ENCODE peak calls at places on chromosome 17, in seven cellular contexts. One of them, this sample, is unnamed.

GRCh38 chr17:57640079-57640478 is 105.0 kb downstream of the CCDC182 start:
- DNase-seq in stimulated activated CD4-positive, alpha-beta T cell treated with anti-CD3 and anti-CD28 coated beads, Interleukin-2, amount 100 ng/mL, for 4 hours: no peak
- DNase-seq in activated T-cell treated with anti-CD3 and anti-CD28 coated beads, Interleukin-2, amount 50 U/mL, for 4 hours: no peak
- DNase-seq in NCI-H1092 treated with DMSO at 0.1 percent for 48 hours: no peak
- DNase-seq in activated CD8-positive, alpha-beta memory T cell treated with anti-CD3 and anti-CD28 coated beads, Interleukin-2, amount 50 U/mL, for 48 hours: no peak
- DNase-seq in EL: no peak
- DNase-seq in HEK293T: no peak
- DNase-seq in this sample: no peak

GRCh38 chr17:83101805-83102480 is 22.5 kb downstream of the METRNL start:
- DNase-seq in activated CD8-positive, alpha-beta memory T cell treated with anti-CD3 and anti-CD28 coated beads, Interleukin-2, amount 50 U/mL, for 48 hours: no peak
- DNase-seq in EL: no peak
- DNase-seq in stimulated activated CD4-positive, alpha-beta T cell treated with anti-CD3 and anti-CD28 coated beads, Interleukin-2, amount 100 ng/mL, for 4 hours: no peak
- DNase-seq in NCI-H1092 treated with DMSO at 0.1 percent for 48 hours: no peak
- DNase-seq in activated T-cell treated with anti-CD3 and anti-CD28 coated beads, Interleukin-2, amount 50 U/mL, for 4 hours: no peak
- DNase-seq in HEK293T: no peak
- DNase-seq in this sample: peak; percentile 80

GRCh38 chr17:40347319-40348135 is 17.0 kb downstream of the GJD3 start:
- DNase-seq in activated CD8-positive, alpha-beta memory T cell treated with anti-CD3 and anti-CD28 coated beads, Interleukin-2, amount 50 U/mL, for 48 hours: no peak
- DNase-seq in stimulated activated CD4-positive, alpha-beta T cell treated with anti-CD3 and anti-CD28 coated beads, Interleukin-2, amount 100 ng/mL, for 4 hours: no peak
- DNase-seq in NCI-H1092 treated with DMSO at 0.1 percent for 48 hours: no peak
- DNase-seq in EL: no peak
- DNase-seq in activated T-cell treated with anti-CD3 and anti-CD28 coated beads, Interleukin-2, amount 50 U/mL, for 4 hours: no peak
- DNase-seq in HEK293T: no peak
- DNase-seq in this sample: no peak

GRCh38 chr17:27670791-27671590 is 40.0 kb downstream of the LGALS9 start:
- DNase-seq in activated T-cell treated with anti-CD3 and anti-CD28 coated beads, Interleukin-2, amount 50 U/mL, for 4 hours: no peak
- DNase-seq in stimulated activated CD4-positive, alpha-beta T cell treated with anti-CD3 and anti-CD28 coated beads, Interleukin-2, amount 100 ng/mL, for 4 hours: no peak
- DNase-seq in HEK293T: no peak
- DNase-seq in NCI-H1092 treated with DMSO at 0.1 percent for 48 hours: no peak
- DNase-seq in EL: no peak
- DNase-seq in activated CD8-positive, alpha-beta memory T cell treated with anti-CD3 and anti-CD28 coated beads, Interleukin-2, amount 50 U/mL, for 48 hours: no peak
- DNase-seq in this sample: no peak

GRCh38 chr17:17780941-17781590 is 55.7 kb downstream of the SREBF1 start:
- DNase-seq in HEK293T: peak; percentile 44
- DNase-seq in EL: peak; percentile 68
- DNase-seq in activated CD8-positive, alpha-beta memory T cell treated with anti-CD3 and anti-CD28 coated beads, Interleukin-2, amount 50 U/mL, for 48 hours: no peak
- DNase-seq in activated T-cell treated with anti-CD3 and anti-CD28 coated beads, Interleukin-2, amount 50 U/mL, for 4 hours: no peak
- DNase-seq in NCI-H1092 treated with DMSO at 0.1 percent for 48 hours: no peak
- DNase-seq in stimulated activated CD4-positive, alpha-beta T cell treated with anti-CD3 and anti-CD28 coated beads, Interleukin-2, amount 100 ng/mL, for 4 hours: no peak
- DNase-seq in this sample: no peak

GRCh38 chr17:81517339-81518112 is 4.9 kb upstream of the ACTG1 start:
- DNase-seq in activated CD8-positive, alpha-beta memory T cell treated with anti-CD3 and anti-CD28 coated beads, Interleukin-2, amount 50 U/mL, for 48 hours: peak; percentile 56
- DNase-seq in HEK293T: no peak
- DNase-seq in activated T-cell treated with anti-CD3 and anti-CD28 coated beads, Interleukin-2, amount 50 U/mL, for 4 hours: no peak
- DNase-seq in NCI-H1092 treated with DMSO at 0.1 percent for 48 hours: no peak
- DNase-seq in EL: no peak
- DNase-seq in stimulated activated CD4-positive, alpha-beta T cell treated with anti-CD3 and anti-CD28 coated beads, Interleukin-2, amount 100 ng/mL, for 4 hours: no peak
- DNase-seq in this sample: peak; percentile 52

GRCh38 chr17:7706631-7707354 is 1.8 kb downstream of the EFNB3 start:
- DNase-seq in EL: no peak
- DNase-seq in activated T-cell treated with anti-CD3 and anti-CD28 coated beads, Interleukin-2, amount 50 U/mL, for 4 hours: no peak
- DNase-seq in NCI-H1092 treated with DMSO at 0.1 percent for 48 hours: no peak
- DNase-seq in stimulated activated CD4-positive, alpha-beta T cell treated with anti-CD3 and anti-CD28 coated beads, Interleukin-2, amount 100 ng/mL, for 4 hours: no peak
- DNase-seq in activated CD8-positive, alpha-beta memory T cell treated with anti-CD3 and anti-CD28 coated beads, Interleukin-2, amount 50 U/mL, for 48 hours: no peak
- DNase-seq in HEK293T: no peak
- DNase-seq in this sample: no peak

GRCh38 chr17:75959839-75960511 is 19.0 kb downstream of the ACOX1 start:
- DNase-seq in activated T-cell treated with anti-CD3 and anti-CD28 coated beads, Interleukin-2, amount 50 U/mL, for 4 hours: no peak
- DNase-seq in HEK293T: no peak
- DNase-seq in stimulated activated CD4-positive, alpha-beta T cell treated with anti-CD3 and anti-CD28 coated beads, Interleukin-2, amount 100 ng/mL, for 4 hours: no peak
- DNase-seq in activated CD8-positive, alpha-beta memory T cell treated with anti-CD3 and anti-CD28 coated beads, Interleukin-2, amount 50 U/mL, for 48 hours: no peak
- DNase-seq in NCI-H1092 treated with DMSO at 0.1 percent for 48 hours: no peak
- DNase-seq in EL: no peak
- DNase-seq in this sample: no peak

GRCh38 chr17:14276535-14277250 is 24.2 kb upstream of the HS3ST3B1 start:
- DNase-seq in EL: no peak
- DNase-seq in HEK293T: no peak
- DNase-seq in NCI-H1092 treated with DMSO at 0.1 percent for 48 hours: no peak
- DNase-seq in activated T-cell treated with anti-CD3 and anti-CD28 coated beads, Interleukin-2, amount 50 U/mL, for 4 hours: no peak
- DNase-seq in activated CD8-positive, alpha-beta memory T cell treated with anti-CD3 and anti-CD28 coated beads, Interleukin-2, amount 50 U/mL, for 48 hours: no peak
- DNase-seq in stimulated activated CD4-positive, alpha-beta T cell treated with anti-CD3 and anti-CD28 coated beads, Interleukin-2, amount 100 ng/mL, for 4 hours: no peak
- DNase-seq in this sample: no peak

GRCh38 chr17:76791053-76791980 is 53.4 kb downstream of the MFSD11 start:
- DNase-seq in HEK293T: no peak
- DNase-seq in stimulated activated CD4-positive, alpha-beta T cell treated with anti-CD3 and anti-CD28 coated beads, Interleukin-2, amount 100 ng/mL, for 4 hours: peak; percentile 15
- DNase-seq in EL: peak; percentile 78
- DNase-seq in activated CD8-positive, alpha-beta memory T cell treated with anti-CD3 and anti-CD28 coated beads, Interleukin-2, amount 50 U/mL, for 48 hours: peak; percentile 57
- DNase-seq in activated T-cell treated with anti-CD3 and anti-CD28 coated beads, Interleukin-2, amount 50 U/mL, for 4 hours: peak; percentile 31
- DNase-seq in NCI-H1092 treated with DMSO at 0.1 percent for 48 hours: no peak
- DNase-seq in this sample: peak; percentile 86

GRCh38 chr17:49071106-49071505 is 61.5 kb upstream of the B4GALNT2 start:
- DNase-seq in HEK293T: no peak
- DNase-seq in activated T-cell treated with anti-CD3 and anti-CD28 coated beads, Interleukin-2, amount 50 U/mL, for 4 hours: no peak
- DNase-seq in NCI-H1092 treated with DMSO at 0.1 percent for 48 hours: no peak
- DNase-seq in activated CD8-positive, alpha-beta memory T cell treated with anti-CD3 and anti-CD28 coated beads, Interleukin-2, amount 50 U/mL, for 48 hours: no peak
- DNase-seq in EL: no peak
- DNase-seq in stimulated activated CD4-positive, alpha-beta T cell treated with anti-CD3 and anti-CD28 coated beads, Interleukin-2, amount 100 ng/mL, for 4 hours: no peak
- DNase-seq in this sample: peak; percentile 8

This sample was measured in GM23248.